ENCODE peak calls at places on chromosomes 13 and 19, in four cellular contexts. W is lower lobe of right lung, F is upper lobe of right lung, L is AG04449. J is an unnamed sample.

GRCh38 chr19:46014534-46014933 is 8.3 kb downstream of the PGLYRP1 start:
- DNase-seq in W (peak), F (no peak), L (no peak), J (no peak)

GRCh38 chr13:113413178-113413897 is 40.0 kb downstream of the ADPRHL1 start:
- DNase-seq in W (peak), F (peak), L (no peak), J (no peak)

GRCh38 chr13:30373727-30374126 is 48.6 kb upstream of the UBE2L5 start:
- DNase-seq in W (peak), F (no peak), L (no peak), J (no peak)

GRCh38 chr13:23678768-23679167 is 108.6 kb downstream of the TNFRSF19 start:
- DNase-seq in W (no peak), F (no peak), L (no peak), J (no peak)

GRCh38 chr13:78147905-78148304 is 229.3 kb upstream of the EDNRB start:
- DNase-seq in W (no peak), F (no peak), L (no peak), J (peak)

GRCh38 chr19:47406711-47407416 is 12.5 kb downstream of the MEIS3 start:
- DNase-seq in W (no peak), F (no peak), L (no peak), J (no peak)

GRCh38 chr13:109941221-109941620 is 154.8 kb upstream of the IRS2 start:
- DNase-seq in W (no peak), F (no peak), L (no peak), J (no peak)

GRCh38 chr19:7224205-7224833 is 69.9 kb downstream of the INSR start:
- DNase-seq in W (no peak), F (no peak), L (no peak), J (no peak)

GRCh38 chr13:110872034-110872767 is 42.7 kb downstream of the ANKRD10 start:
- DNase-seq in W (no peak), F (no peak), L (no peak), J (no peak)

GRCh38 chr19:46489445-46490272 is 6.0 kb downstream of the PNMA8B start:
- DNase-seq in W (peak), F (peak), L (no peak), J (no peak)

GRCh38 chr13:51923983-51924539 is 62.3 kb downstream of the CCDC70 start:
- DNase-seq in W (no peak), F (no peak), L (no peak), J (no peak)

GRCh38 chr19:42216653-42217521 is 590 bp downstream of the DEDD2 start:
- DNase-seq in W (peak), F (peak), L (no peak), J (no peak)

GRCh38 chr13:99388334-99388923 is 81.2 kb upstream of the GPR183 start:
- DNase-seq in W (no peak), F (no peak), L (no peak), J (no peak)

GRCh38 chr13:112705286-112705685 is 15.4 kb downstream of the ATP11A start:
- DNase-seq in W (no peak), F (no peak), L (no peak), J (no peak)

GRCh38 chr19:46925548-46925950 is 64.8 kb downstream of the ARHGAP35 start:
- DNase-seq in W (no peak), F (no peak), L (no peak), J (no peak)

GRCh38 chr13:19791953-19792537 is 9.3 kb upstream of the PSPC1 start:
- DNase-seq in W (no peak), F (no peak), L (no peak), J (no peak)

GRCh38 chr19:38682872-38683392 is 35.5 kb downstream of the ACTN4 start:
- DNase-seq in W (no peak), F (no peak), L (no peak), J (no peak)

GRCh38 chr19:42023121-42023942 is 29.3 kb upstream of the ATP1A3 start:
- DNase-seq in W (no peak), F (no peak), L (no peak), J (no peak)

GRCh38 chr19:6459356-6460098 is at the start of gene SLC25A23:
- DNase-seq in W (peak), F (peak), L (no peak), J (no peak)

GRCh38 chr19:29576761-29577661 is 29.1 kb upstream of the POP4 start:
- DNase-seq in W (no peak), F (no peak), L (no peak), J (no peak)

GRCh38 chr19:42461700-42462324 is 19.1 kb upstream of the CXCL17 start:
- DNase-seq in W (no peak), F (no peak), L (no peak), J (no peak)

GRCh38 chr19:6894313-6894712 is 6.9 kb downstream of the ADGRE1 start:
- DNase-seq in W (no peak), F (no peak), L (no peak), J (no peak)

GRCh38 chr19:1847684-1848398 is 442 bp downstream of the REXO1 start:
- DNase-seq in W (no peak), F (peak), L (no peak), J (no peak)

GRCh38 chr13:24270639-24271131 is 38.7 kb upstream of the C1QTNF9 start:
- DNase-seq in W (peak), F (peak), L (no peak), J (no peak)

GRCh38 chr13:51323824-51324511 is 15.5 kb upstream of the SERPINE3 start:
- DNase-seq in W (no peak), F (no peak), L (no peak), J (no peak)

GRCh38 chr19:57351867-57352266 is 796 bp downstream of the ZNF304 start:
- DNase-seq in W (no peak), F (no peak), L (no peak), J (no peak)

GRCh38 chr13:47858678-47859050 is 142.4 kb downstream of the SUCLA2 start:
- DNase-seq in W (no peak), F (no peak), L (peak), J (peak)

GRCh38 chr13:98987275-98987674 is 9.4 kb upstream of the DOCK9 start:
- DNase-seq in W (no peak), F (no peak), L (no peak), J (no peak)

GRCh38 chr13:84896128-84896527 is 903.1 kb downstream of the SLITRK6 start:
- DNase-seq in W (no peak), F (no peak), L (peak), J (peak)

GRCh38 chr19:3029070-3029923 is at the start of gene TLE2:
- DNase-seq in W (no peak), F (no peak), L (no peak), J (no peak)

GRCh38 chr13:113904411-113904810 is 40.5 kb upstream of the GAS6 start:
- DNase-seq in W (no peak), F (peak), L (no peak), J (no peak)

GRCh38 chr19:33047422-33047821 is 17.3 kb downstream of the RHPN2 start:
- DNase-seq in W (peak), F (peak), L (no peak), J (no peak)

GRCh38 chr19:42246143-42246868 is 3.9 kb upstream of the GSK3A start:
- DNase-seq in W (peak), F (peak), L (no peak), J (no peak)

GRCh38 chr19:18574691-18575291 is 3.1 kb downstream of the UBA52 start:
- DNase-seq in W (no peak), F (no peak), L (no peak), J (no peak)

GRCh38 chr19:18568367-18568766 is 3.3 kb upstream of the UBA52 start:
- DNase-seq in W (no peak), F (no peak), L (no peak), J (no peak)

GRCh38 chr19:18576383-18576782 is 4.7 kb downstream of the UBA52 start:
- DNase-seq in W (no peak), F (no peak), L (no peak), J (no peak)

GRCh38 chr19:18566953-18567352 is 4.7 kb upstream of the UBA52 start:
- DNase-seq in W (no peak), F (no peak), L (no peak), J (no peak)

DNA sequence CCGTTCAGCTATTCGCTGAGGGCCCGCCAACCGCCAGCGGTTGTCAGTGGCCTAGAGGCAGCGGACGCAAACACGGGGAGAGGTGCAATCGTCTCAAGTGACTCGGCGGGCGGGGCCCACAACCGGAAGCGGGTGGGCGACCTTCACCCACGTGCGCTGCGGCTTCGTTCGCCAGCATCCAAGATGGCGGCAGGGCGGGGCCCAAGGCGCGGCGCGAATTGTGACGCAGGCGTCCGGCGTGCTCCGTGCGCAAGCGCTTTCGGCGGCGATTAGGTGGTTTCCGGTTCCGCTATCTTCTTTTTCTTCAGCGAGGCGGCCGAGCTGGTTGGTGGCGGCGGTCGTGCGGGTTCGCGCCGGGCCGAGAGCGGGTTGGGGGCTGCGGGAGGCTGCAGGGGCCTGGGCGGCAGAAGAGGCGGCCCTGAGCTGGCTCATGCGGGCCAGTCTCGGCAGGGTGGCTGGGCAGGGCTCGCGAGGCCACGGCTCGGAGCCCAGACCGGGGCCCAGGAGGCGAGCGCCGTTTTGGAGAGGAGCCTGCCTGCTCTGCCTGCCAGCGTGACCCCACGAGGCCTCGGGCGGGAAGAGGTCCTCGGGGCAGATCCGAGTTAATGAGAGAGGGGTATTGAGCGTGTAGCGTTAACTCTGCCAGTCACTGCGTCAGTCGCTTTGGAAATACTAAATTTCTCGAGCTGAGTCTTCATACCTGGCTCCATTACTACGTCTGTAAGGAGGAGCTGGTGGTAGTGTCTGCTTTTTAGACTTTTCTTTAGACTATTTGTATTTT is at the start of gene UBA52:
- DNase-seq in W (peak), F (peak), L (peak), J (peak)
- TF ChIP-seq CTCF in W (no peak), F (no peak), L (no peak), J (no peak)

DNA sequence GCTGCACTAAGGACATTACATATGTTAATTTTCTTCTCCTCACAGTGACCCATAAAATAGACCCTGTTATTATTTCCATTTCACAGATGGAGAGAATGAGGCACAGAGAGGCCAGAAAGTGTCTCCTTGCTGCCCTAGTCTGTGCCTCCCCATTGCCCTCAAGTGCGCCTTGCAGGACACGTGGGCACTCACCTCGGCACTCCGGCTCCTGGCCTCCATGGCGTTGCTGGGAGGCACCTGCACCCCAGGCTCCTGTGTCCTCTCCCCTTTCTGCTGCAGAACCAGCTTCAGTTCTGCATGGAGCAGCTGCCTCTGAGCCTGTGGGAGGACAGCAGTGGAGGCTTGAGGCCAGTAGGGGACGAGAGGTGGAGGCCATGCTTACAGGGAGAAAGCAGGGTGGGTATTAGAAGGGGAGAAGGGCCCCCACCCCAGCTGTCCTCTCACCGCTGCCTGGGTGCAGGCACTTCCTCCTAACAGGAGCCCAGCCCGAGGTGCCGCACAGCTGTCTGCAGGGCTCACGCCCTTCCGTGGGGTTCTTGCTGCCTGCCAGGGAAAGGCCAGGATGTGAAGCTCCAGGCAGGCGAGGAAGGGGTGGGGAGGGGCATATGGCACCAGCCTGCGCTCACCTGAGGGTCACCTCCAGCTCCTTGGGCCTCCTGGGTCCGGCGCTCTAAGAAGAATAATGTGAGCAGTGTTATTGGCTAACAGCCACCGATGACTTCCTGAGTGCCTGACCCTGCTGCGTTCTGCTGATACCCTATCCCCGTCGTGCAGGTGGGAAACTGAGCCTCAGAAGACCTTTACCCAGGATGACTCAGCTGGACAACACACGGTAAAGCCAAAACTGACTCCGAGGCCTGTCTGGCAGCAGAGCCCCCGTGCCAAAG is 5.2 kb downstream of the PRX start:
- DNase-seq in W (no peak), F (no peak), L (no peak), J (no peak)
- H3K4me3 ChIP-seq in W (no peak), F (no peak), L (no peak), J (no peak)

GRCh38 chr13:74886496-74886895 is 595.5 kb downstream of the TBC1D4 start:
- DNase-seq in W (no peak), F (no peak), L (no peak), J (no peak)
- TF ChIP-seq CTCF in W (no peak), F (no peak), L (no peak), J (no peak)

DNA sequence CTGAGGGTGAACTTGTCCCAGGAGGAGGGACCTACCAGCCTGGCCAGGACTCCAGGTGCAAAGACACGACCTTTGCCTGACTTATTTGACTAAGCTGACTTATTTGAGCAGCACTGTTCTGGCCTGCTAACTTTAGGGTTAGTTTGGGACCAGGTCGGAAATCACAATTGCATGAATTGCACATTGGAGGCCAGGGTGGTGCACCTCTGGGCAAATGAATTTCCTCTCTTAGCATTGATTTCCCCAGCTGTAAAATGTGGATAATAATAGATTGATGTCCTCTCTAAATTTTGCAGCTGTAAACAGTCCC is 1.4 kb upstream of the BST2 start:
- DNase-seq in W (no peak), F (no peak), L (no peak), J (no peak)
- H3K4me3 ChIP-seq in W (peak), F (peak), L (no peak), J (no peak)

GRCh38 chr19:628168-628567 is 5.2 kb downstream of the POLRMT start:
- DNase-seq in W (no peak), F (no peak), L (no peak), J (no peak)
- TF ChIP-seq CTCF in W (no peak), F (peak), L (peak), J (peak)

J was measured in HFF-Myc.